ENCODE peak calls at places on chromosome 3, in four cellular contexts. C is brain microvascular endothelial cell, D is cardiac muscle cell, Y is right lobe of liver. N is an unnamed sample.

GRCh38 chr3:127307431-127307830 is 19.6 kb upstream of the PRR20G start:
- DNase-seq in D (no peak), Y (no peak), C (no peak), N (no peak)

GRCh38 chr3:125148836-125149235 is 63.7 kb downstream of the SLC12A8 start:
- DNase-seq in D (no peak), C (no peak), Y (no peak), N (peak; percentile 42)

GRCh38 chr3:97932387-97932801 is 39.8 kb downstream of the RIOX2 start:
- DNase-seq in D (peak; percentile 70), C (peak; percentile 6), Y (no peak), N (peak; percentile 28)

GRCh38 chr3:42501321-42501680 is 1.1 kb upstream of the VIPR1 start:
- DNase-seq in Y (peak; percentile 45), C (no peak), D (no peak), N (no peak)

GRCh38 chr3:152436707-152437615 is 168.2 kb downstream of the MBNL1 start:
- DNase-seq in Y (no peak), C (no peak), D (no peak), N (no peak)

GRCh38 chr3:32963871-32964270 is 12.4 kb downstream of the CCR4 start:
- DNase-seq in Y (no peak), D (no peak), C (no peak), N (no peak)

GRCh38 chr3:94961423-94962100 is 898.7 kb downstream of the NSUN3 start:
- DNase-seq in D (no peak), C (no peak), Y (no peak), N (no peak)

GRCh38 chr3:36124118-36124796 is 256.0 kb upstream of the STAC start:
- DNase-seq in D (peak; percentile 56), C (peak; percentile 63), Y (peak; percentile 48), N (peak; percentile 12)

GRCh38 chr3:8589880-8590556 is 54.6 kb downstream of the SSUH2 start:
- DNase-seq in C (no peak), D (peak; percentile 65), Y (no peak), N (peak; percentile 48)

GRCh38 chr3:129078510-129078909 is 17.9 kb downstream of the GP9 start:
- DNase-seq in C (no peak), D (no peak), Y (no peak), N (no peak)

GRCh38 chr3:186209810-186210752 is 101.2 kb upstream of the ETV5 start:
- DNase-seq in D (peak; percentile 79), Y (no peak), C (no peak), N (peak; percentile 68)
- H3K4me3 ChIP-seq in D (no peak overlapping the region), Y (no peak overlapping the region), C (peak overlapping the region; percentile 24), N (peak overlapping the region; percentile 31)

GRCh38 chr3:134656211-134656800 is 5.5 kb upstream of the KY start:
- DNase-seq in D (no peak), Y (no peak), C (no peak), N (no peak)

GRCh38 chr3:134660046-134660441 is 9.2 kb upstream of the KY start:
- DNase-seq in Y (no peak), D (no peak), C (no peak), N (no peak)

GRCh38 chr3:134655706-134656105 is 4.9 kb upstream of the KY start:
- DNase-seq in C (no peak), Y (no peak), D (no peak), N (no peak)

GRCh38 chr3:134658555-134658954 is 7.7 kb upstream of the KY start:
- DNase-seq in C (no peak), D (no peak), Y (no peak), N (no peak)

GRCh38 chr3:134659391-134660045 is 8.7 kb upstream of the KY start:
- DNase-seq in C (no peak), Y (no peak), D (no peak), N (no peak)
- H3K36me3 ChIP-seq in C (no peaks in the 10 kb centered on the region), Y (no peaks in the 10 kb centered on the region), D (no peaks in the 10 kb centered on the region), N (no peaks in the 10 kb centered on the region)

DNA sequence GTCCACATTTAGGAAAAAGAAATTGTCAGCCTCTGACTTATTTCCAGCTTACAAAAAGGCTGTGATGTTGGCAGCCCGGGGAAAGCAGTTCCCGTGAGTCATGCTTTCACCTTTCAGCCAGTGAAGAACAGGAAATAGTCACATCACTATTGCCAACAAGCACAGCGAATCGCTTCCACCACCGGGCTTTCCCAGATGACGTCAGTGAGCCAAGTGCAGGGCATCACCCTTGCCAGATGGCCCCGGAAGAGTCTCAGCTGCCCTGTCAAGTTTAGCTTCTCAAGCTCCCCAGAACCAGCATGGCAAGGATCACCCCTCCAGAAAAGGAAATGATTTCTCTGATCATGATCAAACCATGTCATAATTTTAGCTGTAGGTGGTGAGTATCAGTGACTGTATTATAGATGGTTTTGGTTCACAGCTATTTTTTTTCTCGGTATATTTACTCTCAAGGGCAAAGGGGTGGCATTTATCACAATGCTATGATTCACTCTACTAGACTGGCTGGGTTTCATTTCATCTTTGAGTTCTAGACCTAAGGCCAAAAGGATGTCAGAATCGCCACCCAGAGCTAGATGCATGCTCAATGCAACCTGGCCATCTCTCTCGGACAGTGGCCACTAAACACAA is 32.9 kb downstream of the B3GNT5 start:
- DNase-seq in Y (peak; percentile 62), D (peak; percentile 98), C (peak; percentile 98), N (peak; percentile 94)
- H3K4me3 ChIP-seq in Y (no peak overlapping the region), D (no peak overlapping the region), C (no peak overlapping the region), N (peak overlapping the region; percentile 15)

GRCh38 chr3:3157484-3157883 is 22.0 kb downstream of the CRBN start:
- DNase-seq in D (no peak), C (no peak), Y (no peak), N (no peak)
- H3K36me3 ChIP-seq in D (peaks cover 40% of the 10 kb centered on the region), C (peaks cover 16% of the 10 kb centered on the region), Y (peaks cover 61% of the 10 kb centered on the region), N (peaks cover 82% of the 10 kb centered on the region)